ENCODE peak calls at places on chromosomes 2 and 18, in seven cellular contexts. W is HepG2, V is HCT116, U is H1, K is GM12878, X is K562, Z is SK-N-SH. J is an unnamed sample.

GRCh38 chr2:199778655-199779054 is 72.3 kb downstream of the FTCDNL1 start:
- DNase-seq in Z (no peak), X (no peak), U (no peak), W (no peak), V (no peak), K (no peak), J (no peak)

GRCh38 chr18:37409870-37410269 is 155.7 kb downstream of the CELF4 start:
- DNase-seq in Z (no peak), U (no peak), K (no peak), V (no peak), W (no peak), X (no peak), J (no peak)

GRCh38 chr2:142218471-142218870 is 87.7 kb upstream of the LRP1B start:
- DNase-seq in U (no peak), V (no peak), K (no peak), X (no peak), W (no peak), Z (no peak), J (no peak)

GRCh38 chr2:234386971-234387370 is 109.9 kb downstream of the ARL4C start:
- DNase-seq in X (no peak), W (no peak), K (no peak), V (no peak), Z (no peak), U (no peak), J (no peak)

GRCh38 chr2:98710709-98711108 is 20.2 kb downstream of the MGAT4A start:
- DNase-seq in V (no peak), U (no peak), W (no peak), Z (no peak), X (no peak), K (no peak), J (no peak)

GRCh38 chr2:64114063-64114911 is 29.9 kb downstream of the PELI1 start:
- DNase-seq in K (peak), X (no peak), V (no peak), Z (no peak), W (no peak), U (no peak), J (no peak)

GRCh38 chr2:200993097-200993496 is 29.6 kb upstream of the ORC2 start:
- DNase-seq in U (no peak), X (no peak), Z (no peak), K (no peak), W (no peak), V (no peak), J (no peak)

GRCh38 chr18:46406539-46406932 is 250.5 kb downstream of the LOXHD1 start:
- DNase-seq in V (no peak), U (no peak), K (no peak), W (no peak), X (no peak), Z (no peak), J (no peak)

GRCh38 chr18:12409466-12409865 is 1.7 kb downstream of the PRELID3A start:
- DNase-seq in W (no peak), X (no peak), V (no peak), K (no peak), Z (peak), U (no peak), J (no peak)

GRCh38 chr2:39107156-39107555 is 13.7 kb downstream of the SOS1 start:
- DNase-seq in K (no peak), X (no peak), W (no peak), Z (peak), U (no peak), V (no peak), J (no peak)

DNA sequence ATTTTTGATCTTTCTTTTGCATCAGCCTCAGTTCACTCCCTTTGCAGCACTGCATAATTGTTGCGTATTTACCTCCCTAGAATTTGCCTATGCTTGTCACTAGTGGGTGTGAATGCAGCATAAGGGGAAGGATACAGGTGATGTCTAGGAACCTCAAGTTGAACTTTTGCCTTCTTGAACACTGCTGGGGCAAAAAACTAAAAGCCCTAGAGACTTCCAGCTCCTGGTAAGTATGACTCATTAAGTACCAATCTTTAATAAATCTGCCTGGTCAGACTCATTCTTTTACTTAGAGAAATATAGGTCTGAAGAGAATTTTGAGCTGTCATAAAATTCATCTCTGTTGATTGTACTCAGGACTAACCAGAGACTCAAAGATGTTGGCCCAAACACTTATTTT is 547.3 kb upstream of the FANCL start:
- DNase-seq in Z (no peak), W (no peak), K (no peak), V (no peak), U (no peak), X (no peak), J (no peak)
- TF ChIP-seq JUND in Z (no peak), W (no peak), K (no peak), V (no peak), U (no peak), X (no peak), J (no peak)

GRCh38 chr2:23487735-23488492 is 102.9 kb downstream of the KLHL29 start:
- DNase-seq in K (no peak), V (peak), U (no peak), Z (no peak), X (no peak), W (no peak), J (no peak)
- TF ChIP-seq JUND in K (no peak), V (no peak), U (no peak), Z (no peak), X (no peak), W (no peak), J (no peak)

DNA sequence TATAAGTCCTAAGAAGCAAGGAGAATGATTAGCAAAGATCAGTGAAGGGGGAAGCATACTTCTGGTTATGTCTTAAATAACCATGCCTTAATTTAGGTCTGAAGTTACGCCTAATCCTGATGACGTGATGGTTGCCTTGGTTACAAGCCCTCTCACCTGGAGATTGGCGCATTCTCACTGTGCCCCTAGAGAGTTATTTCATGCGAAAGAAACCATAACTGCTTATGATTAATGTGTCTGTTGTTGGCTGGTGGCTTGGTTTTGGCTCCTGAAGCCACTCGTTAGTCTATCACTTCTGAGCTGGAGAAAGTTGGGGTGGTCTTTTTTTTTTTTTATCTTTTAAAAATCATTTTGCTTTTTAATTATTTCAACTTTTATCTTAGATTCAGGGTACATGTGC is 47.0 kb downstream of the TNFRSF11A start:
- DNase-seq in V (no peak), Z (no peak), U (no peak), X (no peak), W (no peak), K (peak), J (no peak)
- TF ChIP-seq JUND in V (no peak), Z (no peak), U (no peak), X (no peak), W (no peak), K (no peak), J (no peak)

GRCh38 chr2:6077585-6077984 is 385.4 kb downstream of the SOX11 start:
- DNase-seq in Z (no peak), X (no peak), W (no peak), U (no peak), V (no peak), K (no peak), J (no peak)
- TF ChIP-seq JUND in Z (no peak), X (no peak), W (no peak), U (no peak), V (no peak), K (no peak), J (no peak)

GRCh38 chr2:240831594-240832204 is 11.7 kb upstream of the KIF1A start:
- DNase-seq in Z (peak), X (no peak), U (peak), K (no peak), W (no peak), V (no peak), J (no peak)

GRCh38 chr2:240833724-240834285 is 13.8 kb upstream of the KIF1A start:
- DNase-seq in V (no peak), Z (no peak), W (no peak), X (no peak), K (no peak), U (no peak), J (no peak)

GRCh38 chr2:240834377-240834975 is 14.5 kb upstream of the KIF1A start:
- DNase-seq in X (no peak), K (no peak), Z (no peak), V (no peak), U (no peak), W (no peak), J (no peak)

GRCh38 chr2:240832816-240833497 is 12.9 kb upstream of the KIF1A start:
- DNase-seq in W (no peak), Z (no peak), U (no peak), K (no peak), X (no peak), V (no peak), J (no peak)

GRCh38 chr2:240832205-240832727 is 12.2 kb upstream of the KIF1A start:
- DNase-seq in W (peak), V (peak), Z (peak), X (peak), U (peak), K (peak), J (no peak)
- TF ChIP-seq JUND in W (no peak), V (no peak), Z (no peak), X (no peak), U (no peak), K (no peak), J (no peak)

DNA sequence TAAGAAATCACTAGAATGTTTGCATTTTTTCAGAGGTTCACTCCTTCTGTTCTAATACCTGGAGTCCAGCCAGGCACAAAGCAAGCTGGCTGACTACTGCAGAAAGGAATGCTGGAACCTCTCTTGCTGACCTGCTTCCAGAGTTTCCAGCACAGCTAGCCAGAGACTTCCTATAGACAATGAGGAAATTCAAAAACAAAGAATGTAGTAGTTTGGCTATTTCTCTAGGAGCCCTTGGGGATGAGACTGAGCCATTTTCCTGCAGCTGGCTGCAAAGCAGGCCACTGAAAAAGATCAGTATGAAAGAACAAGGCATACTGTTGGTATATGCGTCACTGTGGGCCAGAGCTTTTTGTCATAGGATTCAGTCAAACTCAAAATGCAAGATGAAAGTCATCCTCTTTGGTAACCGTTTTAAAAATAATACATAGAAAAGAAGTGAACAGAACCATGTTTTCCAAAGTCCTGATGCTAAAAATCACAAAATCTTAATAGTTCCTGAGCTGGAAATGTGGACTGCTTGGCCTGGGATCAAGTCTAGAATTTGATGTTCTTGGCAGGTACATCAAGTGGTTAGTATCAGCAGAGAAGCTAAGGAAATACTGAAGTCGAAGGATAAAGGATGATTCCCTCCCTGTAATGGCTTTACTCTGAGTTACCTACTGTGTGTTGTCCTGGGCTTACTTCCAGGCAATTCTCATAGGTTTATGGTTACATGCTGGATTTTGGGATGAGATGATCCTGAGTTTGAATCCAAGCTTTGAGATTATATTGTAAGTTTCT is 9.0 kb upstream of the DSEL start:
- DNase-seq in W (peak), U (no peak), Z (no peak), V (no peak), X (no peak), K (no peak), J (peak)
- TF ChIP-seq JUND in W (no peak), U (peak), Z (peak), V (no peak), X (no peak), K (no peak), J (no peak)

GRCh38 chr18:49094979-49095632 is 144.3 kb upstream of the SMAD7 start:
- DNase-seq in V (no peak), Z (no peak), K (no peak), W (no peak), U (no peak), X (no peak), J (no peak)
- TF ChIP-seq JUND in V (no peak), Z (peak), K (no peak), W (no peak), U (no peak), X (no peak), J (no peak)

GRCh38 chr18:66900837-66901236 is 296.9 kb upstream of the CDH19 start:
- DNase-seq in V (no peak), U (no peak), X (no peak), W (peak), Z (no peak), K (no peak), J (no peak)

DNA sequence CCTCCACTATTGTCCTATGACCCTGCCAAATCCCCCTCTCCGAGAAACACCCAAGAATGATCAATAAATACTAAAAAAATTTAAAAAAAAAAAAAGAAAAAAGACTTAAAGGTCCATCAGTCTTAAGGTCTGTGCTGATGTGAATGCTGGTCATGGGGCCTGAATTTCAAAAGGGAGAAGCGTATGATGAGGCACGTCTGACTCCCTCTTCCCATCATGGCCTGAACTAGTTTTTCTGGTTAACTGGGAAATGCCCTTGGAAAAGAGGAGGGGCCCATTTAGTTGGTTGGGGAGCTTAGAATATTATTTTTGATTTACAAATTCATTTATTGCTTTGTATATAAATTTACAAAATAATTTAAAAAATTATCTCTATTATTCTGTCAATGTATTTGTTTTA is 291.0 kb upstream of the CDH19 start:
- DNase-seq in V (no peak), X (no peak), K (no peak), Z (no peak), U (no peak), W (no peak), J (no peak)
- TF ChIP-seq JUND in V (no peak), X (no peak), K (no peak), Z (no peak), U (no peak), W (no peak), J (no peak)

DNA sequence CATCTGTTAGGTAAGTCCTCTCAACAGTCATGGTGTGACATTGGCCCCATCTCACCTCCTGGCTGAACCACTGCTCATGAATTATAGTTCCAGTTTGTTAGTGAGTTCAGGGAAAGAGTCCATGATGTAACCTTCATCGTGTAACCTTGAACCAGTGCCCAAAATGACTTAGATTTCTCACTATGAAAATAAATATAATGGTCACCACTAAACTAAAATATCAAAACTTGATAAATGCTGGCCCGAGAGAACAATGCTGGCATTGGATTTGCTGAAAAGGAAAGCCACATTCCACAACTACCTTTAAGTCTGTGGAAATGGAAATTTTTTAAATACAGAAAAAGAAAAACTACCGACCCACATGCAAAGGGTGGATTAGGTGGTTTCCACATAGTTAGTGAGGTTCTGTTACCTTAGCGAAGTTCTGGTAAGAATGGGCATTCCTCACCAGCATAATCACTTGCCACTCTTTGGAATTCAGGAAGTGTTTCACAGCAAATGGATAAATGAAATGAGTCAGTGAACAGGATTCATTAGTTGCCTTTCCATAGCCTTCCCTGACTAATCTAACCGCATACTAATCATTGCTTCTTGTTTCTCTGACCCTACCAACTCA is 133.9 kb upstream of the CTAGE1 start:
- DNase-seq in K (no peak), W (no peak), U (no peak), X (no peak), V (peak), Z (no peak), J (no peak)
- TF ChIP-seq JUND in K (no peak), W (no peak), U (no peak), X (no peak), V (peak), Z (no peak), J (no peak)

GRCh38 chr2:96835830-96836229 is 8.0 kb downstream of the ANKRD23 start:
- DNase-seq in Z (no peak), U (no peak), K (no peak), W (no peak), V (no peak), X (no peak), J (no peak)

GRCh38 chr2:96832401-96832750 is 11.4 kb downstream of the ANKRD23 start:
- DNase-seq in U (no peak), V (no peak), Z (no peak), K (no peak), X (no peak), W (no peak), J (no peak)

GRCh38 chr2:96831679-96832078 is 12.1 kb downstream of the ANKRD23 start:
- DNase-seq in W (no peak), K (no peak), V (no peak), Z (no peak), U (peak), X (no peak), J (peak)

GRCh38 chr2:96830064-96830562 is 13.7 kb downstream of the ANKRD23 start:
- DNase-seq in V (no peak), U (no peak), W (no peak), Z (no peak), K (no peak), X (peak), J (no peak)

GRCh38 chr2:96832751-96833507 is 10.9 kb downstream of the ANKRD23 start:
- DNase-seq in V (no peak), Z (no peak), X (no peak), K (no peak), W (no peak), U (peak), J (peak)
- TF ChIP-seq JUND in V (no peak), Z (no peak), X (no peak), K (no peak), W (no peak), U (no peak), J (no peak)

J was measured in T47D.